ENCODE peak calls at places on chromosomes 4 and X, in four cellular contexts. J is pancreas, I is GM23338, E is heart right ventricle. V is an unnamed sample.

GRCh38 chrX:109600114-109600710 is 24.8 kb downstream of the KCNE5 start:
- DNase-seq in J (no peak), I (peak), E (peak), V (no peak)

GRCh38 chr4:106816501-106816900 is 219.6 kb downstream of the DKK2 start:
- DNase-seq in J (no peak), I (peak), E (no peak), V (no peak)

GRCh38 chr4:44447563-44448504 is 775 bp downstream of the KCTD8 start:
- DNase-seq in J (peak), I (peak), E (peak), V (peak)

GRCh38 chrX:115582871-115583729 is 22.1 kb downstream of the PLS3 start:
- DNase-seq in J (no peak), I (peak), E (no peak), V (no peak)

GRCh38 chr4:163492951-163493504 is 1.5 kb upstream of the TMA16 start:
- DNase-seq in J (no peak), I (peak), E (no peak), V (no peak)

GRCh38 chrX:137363559-137363958 is 202.4 kb upstream of the ZIC3 start:
- DNase-seq in J (no peak), I (peak), E (no peak), V (no peak)

GRCh38 chr4:67437974-67438713 is 107.2 kb downstream of the CENPC start:
- DNase-seq in J (no peak), I (no peak), E (no peak), V (no peak)

GRCh38 chr4:149987330-149987751 is 90.9 kb upstream of the DCLK2 start:
- DNase-seq in J (no peak), I (no peak), E (no peak), V (no peak)

GRCh38 chrX:12139934-12140611 is 1.8 kb downstream of the FRMPD4 start:
- DNase-seq in J (no peak), I (no peak), E (no peak), V (no peak)

GRCh38 chrX:138128025-138128671 is 562.2 kb downstream of the ZIC3 start:
- DNase-seq in J (no peak), I (peak), E (no peak), V (no peak)

GRCh38 chrX:48025561-48025960 is 18.8 kb downstream of the SPACA5 start:
- DNase-seq in J (no peak), I (peak), E (no peak), V (peak)

GRCh38 chrX:143669395-143669794 is 33.5 kb upstream of the SLITRK4 start:
- DNase-seq in J (no peak), I (peak), E (no peak), V (no peak)

GRCh38 chr4:56613101-56613862 is 67.8 kb downstream of the HOPX start:
- DNase-seq in J (no peak), I (peak), E (no peak), V (no peak)

DNA sequence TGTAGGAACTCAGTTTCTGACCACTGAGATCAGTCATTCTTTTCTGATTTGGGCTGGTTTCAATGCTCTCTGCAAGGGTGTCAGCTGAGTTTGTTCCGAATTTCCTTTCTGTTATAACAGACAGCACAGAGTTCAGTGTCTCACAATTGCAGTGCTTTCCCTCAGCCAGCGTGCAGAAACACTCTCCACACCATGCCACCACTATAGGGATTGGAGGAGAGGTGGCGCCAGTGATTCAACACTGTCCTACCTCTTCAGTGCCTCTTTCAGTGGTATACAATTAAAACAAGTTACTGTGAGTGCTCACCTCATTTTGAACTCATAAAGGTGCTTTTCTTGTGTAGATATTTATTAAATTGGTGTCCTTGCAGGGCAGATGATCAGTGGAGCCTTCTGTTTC is 413.2 kb upstream of the CXorf51B start:
- DNase-seq in J (no peak), I (peak), E (no peak), V (no peak)
- TF ChIP-seq CTCF in J (no peak), I (peak), E (no peak), V (no peak)

GRCh38 chrX:21839334-21840198 is at the start of gene MBTPS2:
- DNase-seq in J (peak), I (peak), E (peak), V (peak)
- TF ChIP-seq CTCF in J (no peak), I (no peak), E (no peak), V (no peak)

DNA sequence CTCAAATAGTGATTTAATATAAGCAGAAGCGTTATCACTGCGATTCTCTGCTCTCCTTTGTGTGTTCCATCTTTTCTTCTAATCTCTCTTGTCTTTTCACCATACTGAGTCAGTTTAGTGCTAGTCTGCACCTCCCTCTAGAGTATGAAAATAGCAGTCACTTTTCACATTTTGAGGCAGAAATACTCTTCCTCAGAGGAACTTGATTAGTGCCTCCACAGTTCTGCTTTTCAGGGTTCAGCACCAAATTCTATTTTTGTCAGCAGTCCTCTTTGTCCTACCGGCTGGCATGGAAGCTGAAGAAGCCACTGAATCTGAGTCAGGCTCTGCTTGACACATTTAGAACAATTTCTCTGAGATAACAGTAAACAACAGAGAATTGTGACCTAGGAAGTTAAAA is 49.7 kb upstream of the ANKRD17 start:
- DNase-seq in J (no peak), I (peak), E (no peak), V (no peak)
- TF ChIP-seq CTCF in J (no peak), I (peak), E (peak), V (no peak)

GRCh38 chr4:72496119-72496518 is 72.9 kb downstream of the ADAMTS3 start:
- DNase-seq in J (no peak), I (peak), E (no peak), V (no peak)
- TF ChIP-seq CTCF in J (no peak), I (no peak), E (no peak), V (no peak)

GRCh38 chr4:76429636-76430035 is 5.4 kb upstream of the SHROOM3 start:
- DNase-seq in J (no peak), I (no peak), E (no peak), V (no peak)

GRCh38 chr4:76420311-76420710 is 630 bp downstream of the CCDC158 start:
- DNase-seq in J (no peak), I (peak), E (no peak), V (no peak)

GRCh38 chr4:76420901-76421581 is at the start of gene CCDC158:
- DNase-seq in J (peak), I (peak), E (peak), V (no peak)

GRCh38 chr4:76430519-76431388 is 4.3 kb upstream of the SHROOM3 start:
- DNase-seq in J (no peak), I (peak), E (no peak), V (no peak)

GRCh38 chr4:76426272-76426671 is 5.3 kb upstream of the CCDC158 start:
- DNase-seq in J (no peak), I (peak), E (no peak), V (no peak)
- TF ChIP-seq CTCF in J (no peak), I (peak), E (peak), V (no peak)

DNA sequence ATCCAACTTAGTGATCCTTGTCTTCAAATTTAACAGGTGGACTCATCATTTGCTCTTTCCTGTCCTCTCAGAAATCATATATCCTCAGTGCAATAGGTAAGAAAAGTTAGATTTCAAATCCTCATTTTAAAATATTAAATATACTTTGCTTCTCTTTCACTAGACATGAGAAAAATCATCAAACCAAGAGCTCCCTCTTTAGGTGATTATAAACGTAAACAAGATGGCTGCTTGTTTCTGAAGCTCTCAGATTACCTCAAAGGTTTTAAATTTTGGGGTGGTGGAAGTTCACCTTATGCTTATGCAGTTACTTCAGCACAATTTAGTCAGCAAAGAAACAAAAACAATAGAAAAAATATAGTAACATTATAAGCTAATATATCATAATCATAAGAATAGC is 27.3 kb downstream of the CSN3 start:
- DNase-seq in J (no peak), I (peak), E (no peak), V (no peak)
- TF ChIP-seq CTCF in J (no peak), I (peak), E (no peak), V (no peak)

DNA sequence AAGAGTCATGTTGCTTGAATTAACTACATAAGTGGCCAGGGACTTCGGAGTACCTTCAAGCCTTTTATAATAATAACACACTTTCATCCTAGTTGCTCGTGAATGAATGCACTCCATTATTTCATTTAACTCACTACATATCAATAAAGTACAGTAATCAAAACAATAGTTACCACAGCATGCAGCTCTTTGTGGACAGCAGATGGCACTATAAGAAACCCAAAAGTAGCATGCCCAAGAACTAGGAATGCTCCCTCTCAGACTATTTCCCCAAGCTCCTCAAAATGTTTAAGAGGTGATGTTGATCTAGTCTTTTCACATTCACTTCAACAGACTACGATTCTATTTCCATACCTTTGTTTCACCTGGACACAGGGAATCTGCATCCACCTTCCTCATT is 500.8 kb upstream of the DIAPH2 start:
- DNase-seq in J (no peak), I (peak), E (no peak), V (no peak)
- TF ChIP-seq CTCF in J (no peak), I (peak), E (peak), V (no peak)

DNA sequence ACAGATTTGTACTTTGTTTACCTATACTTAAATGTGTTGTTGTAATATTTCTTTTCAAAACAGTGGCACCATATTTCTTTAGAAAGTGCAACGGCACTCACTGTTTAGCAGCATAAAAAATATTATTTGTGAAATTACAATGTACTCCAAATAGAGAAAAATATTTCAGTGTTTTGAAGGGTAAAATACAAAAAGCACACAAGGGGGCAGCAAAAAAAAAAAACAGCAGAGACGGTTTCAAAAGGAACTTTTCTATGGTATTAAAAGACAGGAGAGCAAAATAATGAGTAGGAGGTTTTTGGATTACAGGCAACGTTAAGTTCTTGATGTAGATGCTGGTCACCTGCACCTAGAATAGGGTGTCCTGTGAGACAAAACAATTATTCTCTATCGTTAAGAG is 2.0 kb downstream of the NUDT11 start:
- DNase-seq in J (no peak), I (no peak), E (no peak), V (no peak)
- TF ChIP-seq CTCF in J (no peak), I (peak), E (no peak), V (no peak)

GRCh38 chr4:141220655-141221605 is at the start of gene ZNF330:
- DNase-seq in J (peak), I (peak), E (peak), V (peak)
- TF ChIP-seq CTCF in J (no peak), I (peak), E (peak), V (no peak)

DNA sequence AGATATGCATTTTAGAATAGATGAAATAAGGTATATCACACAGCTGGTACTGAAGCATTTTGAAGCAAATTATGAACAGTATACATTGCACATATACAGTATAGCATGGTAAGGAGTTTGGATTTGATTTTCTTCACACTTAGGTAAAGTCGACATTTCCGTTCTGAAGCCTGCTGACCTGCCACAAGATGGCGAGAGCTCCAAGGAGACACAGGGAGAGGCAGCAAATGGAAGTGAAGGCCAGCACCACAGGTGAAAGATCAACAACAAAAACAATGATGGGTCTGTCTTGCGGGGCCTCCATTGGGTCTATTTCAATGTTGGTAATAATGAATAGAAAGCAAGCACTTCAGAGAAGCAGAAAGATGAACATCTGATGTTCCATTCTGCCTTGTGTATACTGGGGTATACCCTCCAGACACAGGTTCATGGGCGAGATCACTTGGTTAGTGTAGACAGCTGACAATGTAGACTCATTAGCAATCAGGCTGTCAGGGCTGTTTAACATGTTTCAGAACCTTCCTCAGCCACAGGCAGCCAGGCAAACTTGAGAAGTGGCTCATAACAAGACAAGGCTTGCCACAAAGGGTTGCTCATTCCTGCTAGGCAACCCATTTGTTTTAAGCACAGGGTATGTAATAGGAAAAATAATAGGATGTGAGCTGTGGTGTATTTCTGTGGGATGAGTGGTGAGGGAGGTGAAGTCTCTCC is 21.4 kb upstream of the NOX1 start:
- DNase-seq in J (no peak), I (peak), E (no peak), V (no peak)
- TF ChIP-seq CTCF in J (no peak), I (peak), E (peak), V (no peak)